ENCODE peak calls at places on chromosomes 5 and 9, in eight cellular contexts. I, N, H, A, G, O, Z and D are unnamed samples.
A peak's percentile ranks its signal among the peaks of the same experiment; 100 is the strongest.

GRCh38 chr5:107104774-107105050 is 566.0 kb downstream of the EFNA5 start:
- DNase-seq in I (no peak), N (peak; percentile 10), H (no peak), A (no peak), G (no peak), O (no peak), Z (no peak), D (no peak)

GRCh38 chr9:87950765-87951488 is 23.4 kb downstream of the CDK20 start:
- DNase-seq in I (no peak), N (peak; percentile 31), H (no peak), A (no peak), G (peak; percentile 28), O (no peak), Z (no peak), D (peak; percentile 64)

GRCh38 chr5:1231354-1231905 is 6.2 kb downstream of the SLC6A18 start:
- DNase-seq in I (no peak), N (no peak), H (no peak), A (no peak), G (no peak), O (no peak), Z (no peak), D (no peak)

GRCh38 chr5:54644226-54644625 is 126.7 kb downstream of the SNX18 start:
- DNase-seq in I (no peak), N (no peak), H (no peak), A (no peak), G (peak; percentile 48), O (no peak), Z (no peak), D (peak; percentile 74)

GRCh38 chr5:156774273-156774672 is 75.8 kb upstream of the PPP1R2B start:
- DNase-seq in I (no peak), N (no peak), H (no peak), A (no peak), G (no peak), O (no peak), Z (no peak), D (no peak)

GRCh38 chr5:126480824-126481223 is 57.6 kb downstream of the GRAMD2B start:
- DNase-seq in I (no peak), N (no peak), H (no peak), A (no peak), G (no peak), O (no peak), Z (no peak), D (no peak)

GRCh38 chr5:19605846-19606407 is 382.1 kb downstream of the CDH18 start:
- DNase-seq in I (no peak), N (no peak), H (no peak), A (no peak), G (no peak), O (no peak), Z (no peak), D (no peak)

GRCh38 chr9:2311920-2312319 is 296.8 kb downstream of the SMARCA2 start:
- DNase-seq in I (no peak), N (no peak), H (no peak), A (no peak), G (no peak), O (no peak), Z (no peak), D (no peak)

GRCh38 chr5:154779105-154779504 is 23.9 kb downstream of the LARP1 start:
- DNase-seq in I (no peak), N (peak; percentile 61), H (no peak), A (no peak), G (peak; percentile 57), O (no peak), Z (no peak), D (peak; percentile 64)

GRCh38 chr5:41722359-41722950 is 147.8 kb downstream of the OXCT1 start:
- DNase-seq in I (no peak), N (no peak), H (no peak), A (no peak), G (no peak), O (no peak), Z (no peak), D (no peak)

GRCh38 chr5:172868924-172869565 is 35.0 kb downstream of the ERGIC1 start:
- DNase-seq in I (peak; percentile 85), N (peak; percentile 83), H (peak; percentile 98), A (no peak), G (peak; percentile 21), O (peak; percentile 84), Z (peak; percentile 91), D (peak; percentile 70)

GRCh38 chr5:171405615-171406014 is 13.8 kb upstream of the FGF18 start:
- DNase-seq in I (no peak), N (no peak), H (no peak), A (no peak), G (no peak), O (no peak), Z (no peak), D (no peak)

GRCh38 chr9:42852133-42852532 is 668.7 kb downstream of the SPATA31A6 start:
- DNase-seq in I (peak; percentile 29), N (peak; percentile 0), H (no peak), A (no peak), G (no peak), O (peak; percentile 76), Z (peak; percentile 35), D (peak; percentile 26)

GRCh38 chr5:170572453-170572852 is 68.6 kb downstream of the KCNIP1 start:
- DNase-seq in I (no peak), N (no peak), H (no peak), A (no peak), G (no peak), O (no peak), Z (no peak), D (no peak)

GRCh38 chr5:115086473-115086872 is 83.2 kb downstream of the TRIM36 start:
- DNase-seq in I (no peak), N (no peak), H (no peak), A (no peak), G (no peak), O (no peak), Z (no peak), D (no peak)

DNA sequence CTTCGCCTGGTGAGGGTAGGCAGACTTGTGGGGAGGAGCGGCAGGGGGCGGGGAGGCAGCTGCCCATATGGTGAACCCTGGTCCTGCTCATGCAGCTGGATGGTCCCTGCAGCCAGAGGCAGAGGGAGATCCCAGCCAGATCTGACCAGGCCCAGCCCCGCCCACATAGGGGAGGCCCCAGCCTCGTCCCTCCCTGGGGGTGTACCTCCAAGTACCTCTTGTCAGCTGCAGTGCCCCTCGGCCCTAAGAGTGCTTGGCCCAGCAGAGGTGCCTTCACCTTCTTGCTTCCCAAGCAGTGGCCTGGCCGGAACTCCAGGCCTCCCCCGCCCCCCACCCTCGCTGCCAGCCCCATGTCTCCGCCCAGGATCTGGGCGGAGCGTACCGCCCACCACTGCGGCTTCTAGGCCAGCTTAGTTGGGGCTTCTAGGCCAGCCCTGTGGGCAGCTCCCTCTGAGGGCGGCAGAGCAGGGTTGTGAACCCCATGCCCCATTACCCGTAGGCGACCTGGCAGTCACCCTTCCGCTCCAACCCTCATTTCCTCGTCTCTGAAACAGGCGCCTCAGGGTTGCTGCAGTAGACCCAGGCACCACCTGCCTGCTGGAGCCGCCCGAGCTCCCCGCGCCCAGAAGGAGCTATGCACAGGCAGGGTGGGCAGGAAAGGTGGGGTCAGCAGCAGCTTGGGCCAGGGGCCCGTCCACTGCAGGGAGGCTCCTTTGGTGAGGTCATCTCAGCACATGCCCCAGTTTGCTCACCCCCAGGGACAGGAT is at the start of gene SARDH:
- DNase-seq in I (peak; percentile 68), N (peak; percentile 55), H (peak; percentile 73), A (no peak), G (no peak), O (peak; percentile 18), Z (peak; percentile 67), D (peak; percentile 93)
- TF ChIP-seq POLR2A in I (no peak), N (no peak), H (no peak), A (no peak), G (no peak), O (no peak), Z (no peak), D (no peak)

DNA sequence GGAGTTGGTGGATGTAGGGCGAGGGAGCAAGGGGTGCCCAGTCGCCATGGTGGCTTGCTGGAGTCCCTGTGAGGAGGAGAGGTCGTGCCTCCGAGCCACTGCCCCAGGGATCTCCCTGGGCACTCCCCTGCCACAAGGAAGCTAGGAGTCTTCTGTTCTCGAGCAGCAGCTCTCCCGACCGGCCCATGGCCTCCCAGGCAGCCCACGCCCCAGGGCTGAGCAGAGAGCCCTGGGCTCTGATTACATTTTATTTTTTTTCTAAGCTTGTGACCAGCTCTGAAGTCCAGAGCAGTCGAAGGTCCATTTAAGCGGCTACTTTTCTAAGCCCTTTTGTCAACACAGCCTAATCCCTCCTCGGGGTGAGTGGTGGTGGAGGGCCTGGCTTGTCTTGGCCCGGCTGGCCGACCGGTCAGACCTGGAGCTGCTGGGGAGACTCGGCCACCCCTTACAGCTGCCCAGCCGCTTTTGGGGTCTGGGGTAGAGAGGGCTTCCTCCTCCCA is 2.1 kb downstream of the RXRA start:
- DNase-seq in I (peak; percentile 37), N (no peak), H (no peak), A (no peak), G (no peak), O (no peak), Z (no peak), D (no peak)
- TF ChIP-seq POLR2A in I (no peak), N (no peak), H (no peak), A (no peak), G (no peak), O (no peak), Z (no peak), D (no peak)

DNA sequence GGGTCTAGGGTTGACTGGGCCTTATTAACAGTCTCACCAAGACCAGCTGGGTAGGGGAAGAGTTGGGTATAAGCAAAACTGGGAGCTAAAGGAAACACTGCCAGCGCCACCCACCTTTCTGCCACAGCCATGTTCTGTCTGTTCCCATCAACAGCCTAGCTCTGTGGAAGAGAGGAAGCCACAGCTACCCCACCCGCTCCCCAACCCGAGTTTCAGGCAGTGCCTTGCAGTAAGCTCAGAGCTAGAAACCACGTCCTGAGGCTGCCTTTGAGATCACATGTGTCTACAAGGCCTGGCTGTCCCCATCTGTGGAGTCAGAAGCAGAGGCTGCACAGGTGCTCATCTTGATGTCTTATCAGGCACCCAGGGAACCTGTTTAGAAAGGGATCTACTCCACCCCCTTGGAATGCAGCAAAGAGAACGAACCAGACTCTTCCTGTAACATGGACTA is 15.3 kb downstream of the HNRNPH1 start:
- DNase-seq in I (no peak), N (no peak), H (peak; percentile 64), A (no peak), G (no peak), O (no peak), Z (no peak), D (no peak)
- TF ChIP-seq POLR2A in I (no peak), N (no peak), H (no peak), A (no peak), G (no peak), O (no peak), Z (no peak), D (no peak)

DNA sequence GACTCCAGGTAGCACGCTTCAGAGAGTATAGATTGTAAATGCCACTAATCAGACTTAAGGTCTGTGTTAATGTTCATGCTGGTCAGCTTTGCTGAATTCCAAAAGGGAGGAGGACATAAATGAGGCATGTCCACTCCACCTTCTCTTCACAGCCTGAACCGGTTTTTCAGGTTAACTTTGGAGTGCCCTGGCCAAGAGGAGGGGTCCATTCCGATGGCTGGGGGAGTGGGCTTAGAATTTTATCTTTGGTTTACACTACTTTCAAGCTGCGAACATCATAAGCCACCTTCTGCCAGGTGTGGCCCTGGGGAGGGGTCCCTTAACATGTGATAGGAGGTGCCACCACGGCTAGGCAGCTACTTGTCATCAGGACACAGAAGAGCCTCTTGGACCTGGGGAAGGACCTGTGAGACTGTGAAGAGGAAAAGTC is 24.2 kb downstream of the ABO start:
- DNase-seq in I (no peak), N (no peak), H (no peak), A (no peak), G (no peak), O (no peak), Z (no peak), D (no peak)
- TF ChIP-seq POLR2A in I (no peak), N (no peak), H (no peak), A (no peak), G (no peak), O (no peak), Z (no peak), D (no peak)